ENCODE peak calls at places on chromosomes 4 and X, in four cellular contexts. B, L, N and T are unnamed samples.
A peak's percentile ranks its signal among the peaks of the same experiment; 100 is the strongest.

GRCh38 chr4:173317003-173317402 is 17.2 kb downstream of the HMGB2 start:
- DNase-seq in B (peak; percentile 21), L (peak; percentile 29), N (no peak), T (peak; percentile 52)

GRCh38 chr4:3320361-3321023 is 27.7 kb downstream of the RGS12 start:
- DNase-seq in B (no peak), L (no peak), N (no peak), T (no peak)

GRCh38 chrX:14865201-14865600 is 7.7 kb downstream of the FANCB start:
- DNase-seq in B (no peak), L (no peak), N (no peak), T (no peak)

GRCh38 chrX:135509885-135510284 is 10.6 kb upstream of the INTS6L start:
- DNase-seq in B (no peak), L (no peak), N (no peak), T (no peak)

GRCh38 chr4:107148922-107149321 is 112.8 kb upstream of the DKK2 start:
- DNase-seq in B (no peak), L (no peak), N (no peak), T (no peak)

GRCh38 chr4:110472583-110473329 is 3.2 kb upstream of the ENPEP start:
- DNase-seq in B (no peak), L (no peak), N (no peak), T (no peak)

GRCh38 chrX:43405191-43405590 is 250.9 kb upstream of the MAOA start:
- DNase-seq in B (no peak), L (no peak), N (no peak), T (no peak)

GRCh38 chr4:32112891-32113290 is 1392.7 kb downstream of the PCDH7 start:
- DNase-seq in B (no peak), L (no peak), N (no peak), T (no peak)

GRCh38 chr4:89998350-89999098 is 103.9 kb downstream of the MMRN1 start:
- DNase-seq in B (no peak), L (no peak), N (no peak), T (no peak)

GRCh38 chrX:70219938-70220764 is 14.3 kb upstream of the AWAT1 start:
- DNase-seq in B (peak; percentile 80), L (peak; percentile 38), N (no peak), T (no peak)

GRCh38 chrX:35622601-35623000 is 175.5 kb upstream of the MAGEB16 start:
- DNase-seq in B (no peak), L (no peak), N (no peak), T (no peak)

GRCh38 chr4:155377281-155377680 is 516 bp upstream of the MAP9 start:
- DNase-seq in B (no peak), L (no peak), N (no peak), T (no peak)

GRCh38 chr4:13386405-13387107 is 97.6 kb downstream of the RAB28 start:
- DNase-seq in B (no peak), L (no peak), N (peak; percentile 19), T (no peak)

GRCh38 chrX:71547339-71547738 is 14.4 kb downstream of the OGT start:
- DNase-seq in B (no peak), L (no peak), N (no peak), T (no peak)
- TF ChIP-seq ETV6 in B (no peak), L (no peak), N (no peak), T (no peak)

DNA sequence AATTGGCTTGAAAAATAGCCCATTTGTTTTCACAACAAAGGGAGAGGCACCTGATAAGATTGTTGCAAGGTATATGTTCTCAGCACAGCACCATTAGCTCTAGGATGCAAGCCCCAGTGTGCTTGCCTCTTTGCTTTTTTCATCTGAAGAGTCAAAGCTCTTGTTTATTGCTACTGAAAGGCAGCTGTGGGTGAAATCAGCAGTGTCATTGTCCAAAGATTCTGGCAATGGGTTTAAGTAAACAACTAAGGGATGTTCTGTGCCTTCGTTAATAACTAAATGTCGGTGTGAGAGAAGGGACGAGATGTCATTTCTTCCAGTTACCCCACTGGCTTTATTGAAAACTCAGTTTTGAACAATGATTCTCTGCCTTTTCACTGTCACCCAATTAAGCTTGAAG is 567.7 kb downstream of the KCNIP4 start:
- DNase-seq in B (no peak), L (no peak), N (no peak), T (no peak)
- TF ChIP-seq ETV6 in B (no peak), L (no peak), N (no peak), T (no peak)

GRCh38 chr4:47390438-47391125 is 72.9 kb downstream of the COMMD8 start:
- DNase-seq in B (no peak), L (no peak), N (no peak), T (no peak)

GRCh38 chr4:47383829-47384427 is 79.6 kb downstream of the COMMD8 start:
- DNase-seq in B (peak; percentile 7), L (peak; percentile 23), N (no peak), T (no peak)

GRCh38 chr4:47386146-47386545 is 77.4 kb downstream of the COMMD8 start:
- DNase-seq in B (no peak), L (no peak), N (no peak), T (no peak)

GRCh38 chr4:47391256-47391655 is 72.2 kb downstream of the COMMD8 start:
- DNase-seq in B (no peak), L (no peak), N (no peak), T (no peak)

DNA sequence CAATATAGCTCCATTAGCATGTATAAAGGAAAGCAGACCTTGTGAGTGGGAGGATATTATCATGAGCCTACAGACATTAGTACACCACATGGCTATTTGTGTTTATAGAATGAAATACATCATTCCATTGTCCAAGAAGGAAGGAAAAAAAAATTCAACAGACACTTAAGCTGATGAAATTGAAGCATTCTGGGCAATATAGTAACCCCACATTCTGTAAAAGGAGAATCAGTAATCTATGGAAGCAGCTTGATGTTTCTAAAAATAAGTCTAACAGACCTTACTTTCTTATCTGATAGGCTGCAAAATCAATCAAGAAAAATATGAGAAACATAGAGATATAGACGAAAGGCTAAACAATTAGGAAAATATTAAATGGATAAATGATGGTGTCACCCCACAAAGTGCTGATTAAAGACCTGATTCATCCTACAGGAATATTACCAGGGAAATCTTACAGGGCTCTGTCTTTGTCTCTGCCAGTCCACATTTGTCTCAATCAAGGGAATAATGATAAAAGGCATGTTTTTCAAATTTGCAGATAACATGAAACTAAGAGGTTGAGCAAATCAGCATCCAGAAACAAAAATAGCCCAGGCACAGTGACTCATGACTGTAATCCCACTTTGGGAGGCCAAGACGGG is 76.8 kb downstream of the COMMD8 start:
- DNase-seq in B (no peak), L (no peak), N (no peak), T (no peak)
- TF ChIP-seq ETV6 in B (no peak), L (no peak), N (no peak), T (no peak)

GRCh38 chr4:15006416-15007024 is 4.2 kb downstream of the CPEB2 start:
- DNase-seq in B (no peak), L (no peak), N (no peak), T (no peak)

GRCh38 chr4:15005474-15006115 is 3.3 kb downstream of the CPEB2 start:
- DNase-seq in B (no peak), L (no peak), N (no peak), T (no peak)

GRCh38 chr4:15003441-15003890 is 1.2 kb downstream of the CPEB2 start:
- DNase-seq in B (no peak), L (peak; percentile 60), N (no peak), T (peak; percentile 44)

GRCh38 chr4:15003891-15004700 is 1.8 kb downstream of the CPEB2 start:
- DNase-seq in B (no peak), L (peak; percentile 32), N (no peak), T (peak; percentile 55)

GRCh38 chr4:15004701-15005301 is 2.5 kb downstream of the CPEB2 start:
- DNase-seq in B (peak; percentile 20), L (peak; percentile 65), N (no peak), T (peak; percentile 43)
- TF ChIP-seq ETV6 in B (no peak), L (no peak), N (no peak), T (peak; percentile 45)